ENCODE peak calls at places on chromosomes 12 and 14, in four cellular contexts. F, X, V and S are unnamed samples.

GRCh38 chr14:34081126-34081575 is 130.3 kb upstream of the EGLN3 start:
- DNase-seq in F (peak; percentile 75), X (peak; percentile 9), V (no peak), S (peak; percentile 4)

GRCh38 chr14:87745507-87746118 is 247.4 kb downstream of the GALC start:
- DNase-seq in F (peak; percentile 30), X (peak; percentile 3), V (peak; percentile 35), S (no peak)

GRCh38 chr12:111270128-111270651 is 98.7 kb downstream of the PHETA1 start:
- DNase-seq in F (no peak), X (no peak), V (no peak), S (no peak)

GRCh38 chr12:89493650-89494302 is 30.8 kb downstream of the GALNT4 start:
- DNase-seq in F (no peak), X (no peak), V (no peak), S (no peak)

GRCh38 chr14:52349731-52350130 is 35.6 kb downstream of the PTGER2 start:
- DNase-seq in F (no peak), X (no peak), V (peak; percentile 14), S (no peak)

GRCh38 chr12:110100315-110100970 is 23.7 kb upstream of the IFT81 start:
- DNase-seq in F (no peak), X (peak; percentile 85), V (peak; percentile 84), S (peak; percentile 63)

GRCh38 chr12:107225626-107226025 is 132.3 kb upstream of the CRY1 start:
- DNase-seq in F (no peak), X (peak; percentile 14), V (no peak), S (no peak)

GRCh38 chr14:24355009-24355408 is 13.0 kb upstream of the NFATC4 start:
- DNase-seq in F (no peak), X (no peak), V (no peak), S (no peak)

GRCh38 chr14:80212025-80212402 is 710 bp upstream of the DIO2 start:
- DNase-seq in F (no peak), X (peak; percentile 72), V (no peak), S (no peak)

GRCh38 chr12:120225852-120226640 is 25.1 kb upstream of the RPLP0 start:
- DNase-seq in F (no peak), X (no peak), V (no peak), S (no peak)

GRCh38 chr12:62813031-62813829 is 121.7 kb downstream of the PPM1H start:
- DNase-seq in F (peak; percentile 60), X (peak; percentile 74), V (peak; percentile 79), S (peak; percentile 44)

GRCh38 chr14:58824796-58825195 is 187.0 kb downstream of the DACT1 start:
- DNase-seq in F (no peak), X (no peak), V (no peak), S (no peak)

GRCh38 chr12:113796086-113796827 is 169.9 kb downstream of the RBM19 start:
- DNase-seq in F (no peak), X (no peak), V (no peak), S (no peak)

GRCh38 chr12:124754949-124755800 is 108.5 kb downstream of the SCARB1 start:
- DNase-seq in F (peak; percentile 79), X (peak; percentile 96), V (no peak), S (no peak)

GRCh38 chr12:70398862-70399261 is 32.8 kb downstream of the KCNMB4 start:
- DNase-seq in F (no peak), X (no peak), V (no peak), S (no peak)

GRCh38 chr12:87368259-87368658 is 660.9 kb downstream of the C12orf50 start:
- DNase-seq in F (no peak), X (no peak), V (no peak), S (no peak)

GRCh38 chr12:111218499-111218898 is 150.4 kb downstream of the PHETA1 start:
- DNase-seq in F (no peak), X (no peak), V (no peak), S (no peak)

DNA sequence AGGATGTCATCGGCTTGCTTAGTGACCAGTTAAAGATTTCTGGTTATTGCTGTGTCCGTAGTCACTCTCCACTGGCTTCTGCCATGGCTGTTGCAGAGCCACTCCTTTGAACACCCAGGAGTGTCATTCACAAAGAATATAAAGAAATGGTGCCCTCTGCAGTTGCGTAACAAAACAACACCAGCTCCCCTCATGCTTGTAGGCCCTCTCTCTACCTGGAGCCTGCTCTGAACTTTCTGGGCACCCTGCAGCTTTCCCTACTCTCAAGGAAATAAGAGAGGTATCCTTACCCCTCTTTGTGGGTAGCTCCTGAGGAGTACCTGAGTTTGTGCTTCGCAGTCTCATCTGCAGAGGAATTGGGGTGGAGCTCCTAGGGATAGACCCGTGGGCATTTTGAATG is 97.3 kb upstream of the TMEM260 start:
- DNase-seq in F (no peak), X (peak; percentile 14), V (peak; percentile 7), S (no peak)
- TF ChIP-seq CTCF in F (no peak), X (no peak), V (no peak), S (no peak)

GRCh38 chr12:33628087-33628486 is 188.5 kb upstream of the SYT10 start:
- DNase-seq in F (no peak), X (no peak), V (no peak), S (no peak)
- TF ChIP-seq CTCF in F (no peak), X (no peak), V (no peak), S (no peak)

DNA sequence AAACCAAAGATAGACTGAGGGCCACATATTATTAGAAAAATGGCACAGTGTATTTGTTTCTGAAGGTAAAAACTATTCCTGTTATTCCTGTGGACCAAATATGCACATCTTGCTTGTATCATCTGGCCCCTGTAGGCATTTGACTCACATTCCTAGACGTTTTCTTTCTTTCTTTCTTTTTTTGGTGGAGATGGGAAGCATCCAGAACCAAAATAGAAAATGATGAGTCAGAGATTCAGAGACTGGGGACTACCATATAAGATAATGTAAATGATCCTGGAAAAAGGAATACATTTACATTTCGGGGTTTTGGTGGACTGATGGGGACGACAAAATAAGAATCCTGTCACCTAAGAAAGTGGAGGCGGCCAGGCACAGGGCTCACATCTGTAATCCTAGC is 24.2 kb downstream of the TRIM9 start:
- DNase-seq in F (no peak), X (no peak), V (no peak), S (no peak)
- TF ChIP-seq CTCF in F (no peak), X (no peak), V (no peak), S (no peak)

GRCh38 chr12:53504004-53504920 is 3.0 kb downstream of the NPFF start:
- DNase-seq in F (no peak), X (no peak), V (no peak), S (no peak)
- TF ChIP-seq CTCF in F (no peak), X (no peak), V (no peak), S (no peak)

DNA sequence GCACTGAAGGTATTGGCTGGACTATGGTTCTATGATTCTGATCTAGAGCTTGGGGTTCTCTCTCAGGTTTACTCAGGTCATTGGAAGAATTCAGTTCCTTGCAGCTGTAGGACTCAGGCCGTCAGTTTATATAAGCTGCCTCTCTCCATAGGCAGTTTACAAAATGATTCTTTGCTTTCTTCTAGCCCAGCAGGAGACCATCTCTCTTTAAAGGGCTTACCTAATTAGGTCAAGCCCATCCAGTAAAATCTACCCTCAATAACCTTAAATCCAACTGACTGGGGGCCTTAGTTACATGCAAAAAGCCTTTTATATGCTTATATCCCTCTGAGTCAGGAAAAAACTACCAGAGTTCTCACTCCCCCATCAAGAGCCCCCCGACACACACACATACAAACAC is 80.5 kb upstream of the GARIN6 start:
- DNase-seq in F (no peak), X (no peak), V (no peak), S (no peak)
- TF ChIP-seq CTCF in F (no peak), X (no peak), V (no peak), S (no peak)

GRCh38 chr12:25827141-25827540 is 131.3 kb upstream of the RASSF8 start:
- DNase-seq in F (no peak), X (no peak), V (no peak), S (no peak)

GRCh38 chr12:25827747-25828146 is 130.7 kb upstream of the RASSF8 start:
- DNase-seq in F (no peak), X (no peak), V (no peak), S (no peak)

GRCh38 chr12:25828188-25828587 is 130.3 kb upstream of the RASSF8 start:
- DNase-seq in F (no peak), X (no peak), V (no peak), S (no peak)

GRCh38 chr12:25824729-25825128 is 133.8 kb upstream of the RASSF8 start:
- DNase-seq in F (no peak), X (no peak), V (no peak), S (no peak)

DNA sequence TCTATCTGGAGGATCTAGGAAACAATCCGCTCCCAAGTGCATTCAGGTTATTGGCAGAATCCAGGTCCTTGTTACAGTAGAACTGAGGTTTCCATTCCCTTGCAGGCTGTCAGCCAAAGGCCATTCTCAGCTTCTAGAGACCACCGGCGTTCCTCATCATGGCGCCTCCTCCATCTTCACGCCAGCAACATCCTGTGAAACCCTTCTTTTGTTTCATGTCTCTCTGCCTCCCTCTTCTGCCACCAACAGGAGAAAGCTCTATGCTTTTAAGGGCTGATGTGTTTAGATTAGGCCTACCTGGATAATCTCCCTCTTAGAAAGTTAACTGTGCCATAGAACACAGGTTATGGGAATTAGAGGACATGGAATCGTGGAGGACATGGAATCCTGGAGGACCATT is 133.0 kb upstream of the RASSF8 start:
- DNase-seq in F (no peak), X (no peak), V (no peak), S (no peak)
- TF ChIP-seq CTCF in F (no peak), X (no peak), V (peak; percentile 2), S (no peak)

GRCh38 chr14:39469094-39469710 is 37.0 kb upstream of the FBXO33 start:
- DNase-seq in F (no peak), X (peak; percentile 23), V (peak; percentile 83), S (no peak)

GRCh38 chr14:39472078-39472477 is 39.8 kb upstream of the FBXO33 start:
- DNase-seq in F (no peak), X (no peak), V (no peak), S (no peak)

DNA sequence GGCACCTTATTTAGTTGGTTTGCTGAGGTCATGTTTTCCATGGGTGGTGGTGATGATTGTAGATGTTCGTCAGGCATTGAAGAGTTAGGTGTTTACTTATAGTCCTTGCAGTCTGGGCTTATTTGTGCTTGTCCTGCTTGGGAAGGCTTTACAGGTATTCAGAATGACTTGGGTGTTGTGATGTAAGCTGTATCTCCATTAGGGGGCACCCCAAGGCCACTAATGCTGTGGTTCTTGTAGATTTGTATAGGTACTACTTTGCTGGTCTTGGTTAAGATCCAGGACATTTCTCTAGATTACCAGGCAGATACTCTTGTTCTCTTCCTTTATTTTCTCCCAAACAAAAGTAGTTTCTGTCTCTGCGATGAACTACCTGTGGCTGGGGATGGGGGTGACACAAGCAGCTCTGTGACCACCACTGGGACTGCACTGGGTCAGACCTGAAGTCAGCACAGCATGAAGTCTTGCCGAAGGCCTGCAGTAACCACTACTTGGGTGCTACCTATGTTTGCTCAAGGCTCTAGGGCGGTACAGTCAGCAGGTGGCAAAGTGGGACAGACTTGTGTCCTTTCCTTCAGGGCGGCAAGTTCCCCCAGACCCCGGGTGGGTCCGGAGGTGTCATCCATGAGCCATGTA is 35.8 kb upstream of the FBXO33 start:
- DNase-seq in F (no peak), X (peak; percentile 32), V (peak; percentile 82), S (no peak)
- TF ChIP-seq CTCF in F (peak; percentile 42), X (peak; percentile 13), V (peak; percentile 67), S (peak; percentile 23)

GRCh38 chr12:23941780-23942179 is 7.7 kb downstream of the SOX5 start:
- DNase-seq in F (no peak), X (no peak), V (no peak), S (no peak)
- TF ChIP-seq CTCF in F (no peak), X (no peak), V (no peak), S (no peak)